ENCODE peak calls at places on chromosomes 4 and X, in eight cellular contexts. D is endothelial cell, P is NB4, I is stomach, Q is psoas muscle, Z is AG10803, W is MM.1S, R is pancreas. V is an unnamed sample.
A peak's percentile ranks its signal among the peaks of the same experiment; 100 is the strongest.

GRCh38 chrX:153878969-153879653 is 6.9 kb downstream of the L1CAM start:
- DNase-seq in D (no peak), P (peak; percentile 79), I (no peak), Q (no peak), Z (no peak), W (no peak), R (no peak), V (no peak)

GRCh38 chr4:150139297-150139696 is 61.1 kb downstream of the DCLK2 start:
- DNase-seq in D (no peak), P (no peak), I (no peak), Q (no peak), Z (no peak), W (no peak), R (no peak), V (no peak)

GRCh38 chrX:85107407-85107806 is 103.7 kb downstream of the APOOL start:
- DNase-seq in D (no peak), P (no peak), I (no peak), Q (no peak), Z (peak; percentile 8), W (no peak), R (no peak), V (no peak)

GRCh38 chrX:133698298-133698697 is 283.0 kb upstream of the GPC4 start:
- DNase-seq in D (no peak), P (no peak), I (no peak), Q (no peak), Z (peak; percentile 3), W (no peak), R (no peak), V (no peak)

GRCh38 chr4:40395908-40396806 is 61.0 kb downstream of the CHRNA9 start:
- DNase-seq in D (no peak), P (no peak), I (peak; percentile 94), Q (peak; percentile 31), Z (no peak), W (no peak), R (peak; percentile 75), V (peak; percentile 61)

GRCh38 chr4:688695-689497 is at the start of gene SLC49A3:
- DNase-seq in D (no peak), P (no peak), I (peak; percentile 53), Q (no peak), Z (peak; percentile 25), W (no peak), R (peak; percentile 64), V (no peak)

GRCh38 chrX:26414534-26414933 is 198.6 kb downstream of the MAGEB5 start:
- DNase-seq in D (no peak), P (no peak), I (no peak), Q (no peak), Z (no peak), W (no peak), R (no peak), V (no peak)

GRCh38 chr4:186932631-186933150 is 209.0 kb upstream of the FAT1 start:
- DNase-seq in D (no peak), P (no peak), I (no peak), Q (no peak), Z (peak; percentile 73), W (no peak), R (no peak), V (no peak)

GRCh38 chr4:3791910-3792542 is 25.8 kb downstream of the ADRA2C start:
- DNase-seq in D (peak; percentile 76), P (peak; percentile 52), I (peak; percentile 50), Q (no peak), Z (no peak), W (peak; percentile 55), R (peak; percentile 86), V (no peak)

GRCh38 chr4:145920205-145920604 is 18.4 kb downstream of the ZNF827 start:
- DNase-seq in D (no peak), P (no peak), I (no peak), Q (no peak), Z (peak; percentile 99), W (no peak), R (no peak), V (no peak)

GRCh38 chrX:101442095-101442494 is 34.1 kb downstream of the HNRNPH2 start:
- DNase-seq in D (no peak), P (no peak), I (no peak), Q (no peak), Z (no peak), W (no peak), R (no peak), V (no peak)

GRCh38 chr4:10983274-10983673 is 298.7 kb upstream of the CLNK start:
- DNase-seq in D (no peak), P (no peak), I (no peak), Q (no peak), Z (no peak), W (peak; percentile 98), R (no peak), V (no peak)

GRCh38 chr4:158211288-158211687 is 1.0 kb downstream of the TMEM144 start:
- DNase-seq in D (no peak), P (no peak), I (peak; percentile 28), Q (no peak), Z (no peak), W (no peak), R (no peak), V (no peak)

GRCh38 chr4:81069706-81070331 is 39.3 kb downstream of the BMP3 start:
- DNase-seq in D (peak; percentile 74), P (peak; percentile 78), I (peak; percentile 66), Q (peak; percentile 12), Z (peak; percentile 85), W (peak; percentile 88), R (no peak), V (peak; percentile 28)

GRCh38 chrX:63657821-63658220 is 127.2 kb downstream of the ARHGEF9 start:
- DNase-seq in D (no peak), P (peak; percentile 4), I (no peak), Q (peak; percentile 24), Z (peak; percentile 85), W (no peak), R (no peak), V (peak; percentile 55)

GRCh38 chr4:31045724-31046318 is 325.7 kb downstream of the PCDH7 start:
- DNase-seq in D (peak; percentile 4), P (peak; percentile 25), I (peak; percentile 56), Q (no peak), Z (no peak), W (peak; percentile 35), R (no peak), V (no peak)

GRCh38 chrX:154126101-154126500 is 17.9 kb upstream of the OPN1LW start:
- DNase-seq in D (no peak), P (no peak), I (no peak), Q (no peak), Z (no peak), W (no peak), R (no peak), V (no peak)

GRCh38 chr4:7347981-7348380 is 86.7 kb downstream of the PSAPL1 start:
- DNase-seq in D (no peak), P (no peak), I (no peak), Q (no peak), Z (peak; percentile 69), W (no peak), R (no peak), V (no peak)

GRCh38 chrX:118271770-118272169 is 74.1 kb upstream of the WDR44 start:
- DNase-seq in D (no peak), P (no peak), I (no peak), Q (no peak), Z (no peak), W (no peak), R (no peak), V (no peak)

GRCh38 chr4:151569650-151570049 is 160.7 kb downstream of the FHIP1A start:
- DNase-seq in D (no peak), P (no peak), I (no peak), Q (no peak), Z (no peak), W (no peak), R (no peak), V (no peak)

GRCh38 chrX:33725556-33726232 is 406.4 kb downstream of the FAM47A start:
- DNase-seq in D (peak; percentile 19), P (peak; percentile 15), I (no peak), Q (peak; percentile 15), Z (no peak), W (peak; percentile 69), R (no peak), V (peak; percentile 48)

GRCh38 chr4:36244257-36245084 is at the start of gene ARAP2:
- DNase-seq in D (no peak), P (peak; percentile 78), I (peak; percentile 80), Q (peak; percentile 55), Z (no peak), W (peak; percentile 77), R (peak; percentile 87), V (peak; percentile 34)

GRCh38 chr4:97912151-97912550 is 231.1 kb downstream of the STPG2 start:
- DNase-seq in D (no peak), P (no peak), I (peak; percentile 25), Q (no peak), Z (no peak), W (no peak), R (no peak), V (no peak)

GRCh38 chr4:123749408-123749807 is 352.8 kb downstream of the SPRY1 start:
- DNase-seq in D (no peak), P (no peak), I (no peak), Q (peak; percentile 32), Z (no peak), W (no peak), R (no peak), V (no peak)

GRCh38 chr4:67054901-67055300 is 490.4 kb downstream of the CENPC start:
- DNase-seq in D (no peak), P (no peak), I (no peak), Q (no peak), Z (no peak), W (no peak), R (no peak), V (no peak)

GRCh38 chr4:61590881-61591280 is 390.8 kb downstream of the ADGRL3 start:
- DNase-seq in D (peak; percentile 15), P (peak; percentile 2), I (no peak), Q (no peak), Z (no peak), W (no peak), R (no peak), V (no peak)
- TF ChIP-seq CTCF in D (peak; percentile 35), P (peak; percentile 35), I (no peak), Q (no peak), Z (no peak), W (peak; percentile 5), R (no peak), V (no peak)

GRCh38 chr4:110589297-110589696 is 33.6 kb downstream of the PITX2 start:
- DNase-seq in D (no peak), P (no peak), I (no peak), Q (no peak), Z (peak; percentile 14), W (no peak), R (no peak), V (no peak)
- TF ChIP-seq CTCF in D (peak; percentile 24), P (no peak), I (no peak), Q (peak; percentile 15), Z (peak; percentile 45), W (no peak), R (no peak), V (no peak)

DNA sequence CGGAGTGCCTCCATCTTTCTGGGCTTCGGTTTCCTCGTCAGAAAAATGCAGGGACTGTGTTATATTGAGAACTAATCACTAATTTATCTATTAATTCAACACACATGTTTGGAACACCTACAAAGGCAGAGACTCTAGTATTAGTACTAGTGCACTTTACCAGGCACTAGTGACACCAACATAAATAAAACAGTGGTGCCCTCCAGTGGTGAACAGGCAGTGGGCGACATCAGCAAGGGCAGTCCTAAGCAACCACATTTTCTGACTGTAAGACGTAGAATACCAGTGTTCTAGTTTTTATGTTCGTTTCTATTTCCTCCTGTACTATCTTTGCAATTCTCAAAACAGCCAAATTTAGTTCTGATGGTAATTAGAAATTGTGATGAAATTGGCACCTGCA is 69.1 kb upstream of the UCP1 start:
- DNase-seq in D (peak; percentile 35), P (peak; percentile 58), I (no peak), Q (no peak), Z (peak; percentile 10), W (peak; percentile 60), R (no peak), V (no peak)
- TF ChIP-seq CTCF in D (peak; percentile 51), P (peak; percentile 57), I (no peak), Q (peak; percentile 13), Z (peak; percentile 49), W (peak; percentile 82), R (peak; percentile 14), V (no peak)

GRCh38 chrX:86946569-86946968 is 571.0 kb upstream of the KLHL4 start:
- DNase-seq in D (peak; percentile 26), P (peak; percentile 38), I (no peak), Q (no peak), Z (no peak), W (peak; percentile 57), R (no peak), V (no peak)
- TF ChIP-seq CTCF in D (peak; percentile 39), P (peak; percentile 66), I (no peak), Q (peak; percentile 50), Z (peak; percentile 33), W (peak; percentile 71), R (peak; percentile 35), V (peak; percentile 5)